ENCODE peak calls at places on chromosomes 16 and 17, in six cellular contexts. F, S, V, R, P and D are unnamed samples.
A peak's percentile ranks its signal among the peaks of the same experiment; 100 is the strongest.

GRCh38 chr17:67245694-67246397 is 850 bp upstream of the HELZ start:
- DNase-seq in F (no peak), S (peak; percentile 62), P (peak; percentile 17), R (peak; percentile 4), V (no peak), D (no peak)

GRCh38 chr16:46712911-46713310 is 23.5 kb downstream of the ORC6 start:
- DNase-seq in F (no peak), P (no peak), R (no peak), V (no peak), S (no peak), D (no peak)

GRCh38 chr16:396605-397004 is 394 bp upstream of the NME4 start:
- DNase-seq in R (no peak), P (peak; percentile 74), V (no peak), F (no peak), S (peak; percentile 39), D (peak; percentile 60)

GRCh38 chr16:67528222-67528869 is at the start of gene RIPOR1:
- DNase-seq in V (no peak), F (no peak), P (peak; percentile 42), S (peak; percentile 62), R (no peak), D (peak; percentile 58)

GRCh38 chr17:80678621-80679020 is 134.0 kb downstream of the RPTOR start:
- DNase-seq in S (no peak), F (no peak), V (no peak), R (no peak), P (no peak), D (no peak)

GRCh38 chr17:29593546-29594440 is 861 bp downstream of the ANKRD13B start:
- DNase-seq in R (no peak), S (peak; percentile 23), P (peak; percentile 57), F (no peak), V (no peak), D (peak; percentile 57)

GRCh38 chr16:67613808-67614207 is 31.1 kb upstream of the CARMIL2 start:
- DNase-seq in V (no peak), R (no peak), P (peak; percentile 46), F (no peak), S (no peak), D (no peak)

GRCh38 chr17:35390156-35390555 is 16.7 kb upstream of the SLFN11 start:
- DNase-seq in P (no peak), F (no peak), V (no peak), R (no peak), S (no peak), D (no peak)

GRCh38 chr16:75288596-75289120 is 37.2 kb upstream of the BCAR1 start:
- DNase-seq in V (no peak), R (no peak), S (no peak), F (no peak), P (no peak), D (no peak)

GRCh38 chr17:63969278-63969677 is 3.4 kb downstream of the SCN4A start:
- DNase-seq in P (no peak), V (no peak), F (no peak), S (no peak), R (no peak), D (no peak)

GRCh38 chr16:73433493-73434307 is 385.8 kb upstream of the ZFHX3 start:
- DNase-seq in F (no peak), R (no peak), V (no peak), P (no peak), S (no peak), D (no peak)

GRCh38 chr17:49996495-49997255 is 1.7 kb upstream of the DLX3 start:
- DNase-seq in V (no peak), P (peak; percentile 44), S (peak; percentile 49), R (peak; percentile 33), F (no peak), D (peak; percentile 80)

GRCh38 chr16:28156031-28156680 is 55.6 kb downstream of the XPO6 start:
- DNase-seq in R (no peak), V (no peak), P (no peak), F (no peak), S (no peak), D (no peak)
- TF ChIP-seq POLR2A in R (no peak), V (no peak), P (no peak), F (no peak), S (no peak), D (no peak)

GRCh38 chr16:27217256-27217655 is 13.9 kb downstream of the KDM8 start:
- DNase-seq in P (no peak), R (no peak), V (no peak), F (no peak), S (no peak), D (no peak)
- TF ChIP-seq POLR2A in P (no peak), R (no peak), V (no peak), F (no peak), S (no peak), D (no peak)

GRCh38 chr17:77323413-77324171 is 182.8 kb downstream of the SEC14L1 start:
- DNase-seq in S (peak; percentile 33), P (peak; percentile 72), F (peak; percentile 50), V (no peak), R (no peak), D (peak; percentile 78)

GRCh38 chr17:77320501-77321256 is 179.9 kb downstream of the SEC14L1 start:
- DNase-seq in R (no peak), P (peak; percentile 52), S (peak; percentile 29), V (no peak), F (peak; percentile 75), D (peak; percentile 50)

GRCh38 chr17:77322284-77322533 is 181.4 kb downstream of the SEC14L1 start:
- DNase-seq in F (no peak), R (no peak), S (no peak), P (no peak), V (no peak), D (no peak)

GRCh38 chr17:77324227-77324626 is 183.5 kb downstream of the SEC14L1 start:
- DNase-seq in S (no peak), V (no peak), F (peak; percentile 3), R (no peak), P (no peak), D (peak; percentile 30)

DNA sequence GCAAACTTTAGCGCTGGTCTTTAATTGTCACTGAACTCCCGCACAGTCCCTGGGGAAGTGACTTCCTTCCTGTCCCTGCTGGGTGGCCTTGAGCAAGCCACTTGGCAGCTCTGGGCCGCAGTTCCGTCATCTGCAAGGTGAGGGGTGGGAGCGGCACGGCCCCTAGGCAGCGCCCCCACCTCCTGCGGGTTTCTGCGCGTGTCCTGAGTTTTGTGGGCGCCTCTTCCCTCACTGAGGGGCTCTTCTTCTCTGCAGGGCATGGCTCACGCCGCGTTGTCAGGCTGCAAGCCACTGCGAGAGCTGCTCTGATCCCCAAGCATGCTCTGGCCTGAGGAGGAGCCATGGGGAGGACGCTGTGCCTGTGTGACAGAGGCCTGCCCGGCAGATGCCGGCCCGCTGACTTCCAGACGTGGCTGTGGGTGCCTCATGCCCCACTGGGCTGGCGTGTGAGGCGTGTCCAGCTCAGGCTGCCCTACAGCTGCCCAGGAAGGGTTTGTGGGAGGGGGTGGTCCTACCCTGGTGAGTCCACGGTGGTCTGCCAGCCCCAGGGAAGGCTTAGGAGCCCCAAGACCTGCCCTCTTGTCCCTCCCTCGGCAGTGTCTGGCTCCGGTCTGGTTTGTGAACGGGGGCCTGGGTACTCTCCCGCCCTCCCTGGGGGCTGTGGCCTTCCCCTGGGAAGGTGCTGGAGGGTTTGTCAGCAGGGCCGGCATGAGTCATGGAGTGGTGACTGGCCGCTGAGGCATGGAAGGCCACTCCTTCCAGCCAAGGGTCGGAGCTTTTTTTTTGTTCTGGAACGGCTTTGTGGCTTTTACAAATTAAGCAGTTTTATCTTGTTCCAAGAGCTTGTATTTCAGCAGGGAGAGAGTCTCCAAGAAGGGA is 182.0 kb downstream of the SEC14L1 start:
- DNase-seq in S (peak; percentile 72), F (peak; percentile 68), R (no peak), V (peak; percentile 92), P (peak; percentile 95), D (peak; percentile 92)
- TF ChIP-seq POLR2A in S (no peak), F (no peak), R (peak; percentile 73), V (peak; percentile 40), P (peak; percentile 46), D (no peak)

DNA sequence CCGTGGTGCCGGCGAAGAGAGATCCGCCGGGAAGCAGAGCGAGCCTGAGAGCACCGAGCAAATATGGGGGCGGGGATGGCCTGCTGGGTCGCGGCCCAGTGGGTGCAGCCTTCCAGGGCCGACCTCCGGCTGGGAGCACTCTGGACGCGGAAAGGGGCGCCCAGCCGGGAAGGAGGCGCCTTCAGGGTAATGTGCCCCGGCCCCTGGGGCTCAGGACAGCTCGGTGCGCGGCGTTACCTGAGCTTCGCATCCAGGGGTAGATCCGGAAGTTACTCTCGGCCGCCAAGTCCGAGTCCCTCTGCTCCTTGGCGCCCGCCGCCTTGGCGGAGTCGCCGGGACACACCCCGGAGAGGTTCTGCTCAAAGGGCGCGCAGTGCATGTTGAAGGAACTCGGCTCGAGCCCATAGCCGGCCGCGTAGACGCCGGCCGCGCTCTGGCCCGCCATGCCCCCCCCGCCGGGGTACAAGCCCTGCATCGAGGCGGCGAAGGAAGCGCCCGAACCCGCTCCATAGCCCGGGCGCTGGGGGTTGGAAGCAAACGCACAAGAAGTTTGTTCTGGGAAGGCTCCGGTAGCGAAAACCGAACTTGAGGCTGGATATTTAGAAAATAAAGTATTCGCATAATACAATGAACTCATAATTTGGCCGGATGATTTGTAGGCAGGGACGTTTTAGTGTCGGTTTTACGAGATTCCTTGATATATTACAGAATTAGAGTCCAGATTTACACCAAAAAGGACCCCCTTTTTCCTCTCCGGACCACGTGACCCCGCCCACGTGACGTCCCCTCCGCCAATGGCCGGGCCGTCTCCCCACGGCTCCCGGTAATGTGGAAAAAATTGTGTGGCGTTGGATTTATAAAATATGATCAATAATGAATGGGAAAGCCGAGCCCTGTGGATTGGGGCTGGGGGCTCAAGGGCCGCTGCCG is at the start of gene HOXB7:
- DNase-seq in S (peak; percentile 88), F (no peak), V (no peak), R (no peak), P (peak; percentile 75), D (peak; percentile 44)
- TF ChIP-seq POLR2A in S (peak; percentile 89), F (no peak), V (peak; percentile 38), R (no peak), P (peak; percentile 66), D (no peak)

GRCh38 chr17:37315601-37316000 is 60.2 kb upstream of the C17orf78 start:
- DNase-seq in S (no peak), V (no peak), F (no peak), R (no peak), P (no peak), D (no peak)

GRCh38 chr17:37312137-37312923 is 63.5 kb upstream of the C17orf78 start:
- DNase-seq in R (no peak), F (no peak), V (no peak), S (no peak), P (no peak), D (no peak)

GRCh38 chr17:37322106-37322505 is 53.7 kb upstream of the C17orf78 start:
- DNase-seq in R (no peak), P (no peak), S (no peak), F (no peak), V (no peak), D (no peak)

GRCh38 chr17:37322826-37323561 is 52.8 kb upstream of the C17orf78 start:
- DNase-seq in P (no peak), F (no peak), V (no peak), R (no peak), S (no peak), D (no peak)

GRCh38 chr17:37317867-37318266 is 57.9 kb upstream of the C17orf78 start:
- DNase-seq in P (no peak), F (no peak), R (no peak), V (no peak), S (no peak), D (no peak)
- TF ChIP-seq POLR2A in P (no peak), F (no peak), R (no peak), V (no peak), S (no peak), D (no peak)